ENCODE peak calls at places on chromosomes 5 and 9, in five cellular contexts. B is GM03348; W is activated effector memory CD4-positive, alpha-beta T cell treated with anti-CD3 and anti-CD28 coated beads, Interleukin-2, amount 50 U/mL, for 16 hours; A is ovary; L is activated CD4-positive, CD25-positive, alpha-beta regulatory T cell. Y is an unnamed sample.

GRCh38 chr5:15980835-15981234 is 198.8 kb downstream of the MARCHF11 start:
- DNase-seq in B (no peak), W (no peak), A (no peak), L (no peak), Y (no peak)

GRCh38 chr5:149860801-149861322 is 83.7 kb downstream of the PDE6A start:
- DNase-seq in B (no peak), W (no peak), A (no peak), L (no peak), Y (peak)

GRCh38 chr5:55680353-55680752 is 31.8 kb downstream of the SLC38A9 start:
- DNase-seq in B (no peak), W (no peak), A (no peak), L (no peak), Y (no peak)

GRCh38 chr5:179680780-179681411 is at the start of gene CBY3:
- DNase-seq in B (no peak), W (no peak), A (no peak), L (no peak), Y (peak)

GRCh38 chr9:121713400-121714070 is 62.1 kb downstream of the DAB2IP start:
- DNase-seq in B (no peak), W (no peak), A (no peak), L (no peak), Y (no peak)

GRCh38 chr9:4798281-4798680 is 5.5 kb downstream of the RCL1 start:
- DNase-seq in B (no peak), W (no peak), A (no peak), L (no peak), Y (no peak)

GRCh38 chr9:96021616-96022444 is 146.3 kb downstream of the ERCC6L2 start:
- DNase-seq in B (peak), W (no peak), A (peak), L (no peak), Y (no peak)

GRCh38 chr9:93223241-93224180 is 39.6 kb downstream of the WNK2 start:
- DNase-seq in B (peak), W (no peak), A (no peak), L (no peak), Y (peak)

GRCh38 chr5:143016777-143017374 is 246.7 kb downstream of the ARHGAP26 start:
- DNase-seq in B (peak), W (peak), A (no peak), L (peak), Y (no peak)

GRCh38 chr5:58922392-58923171 is 339.7 kb downstream of the RAB3C start:
- DNase-seq in B (peak), W (no peak), A (peak), L (no peak), Y (no peak)

GRCh38 chr5:116722666-116723065 is 148.0 kb upstream of the SEMA6A start:
- DNase-seq in B (no peak), W (no peak), A (peak), L (no peak), Y (no peak)

GRCh38 chr5:173175523-173175922 is 31.2 kb downstream of the BNIP1 start:
- DNase-seq in B (no peak), W (no peak), A (no peak), L (no peak), Y (no peak)

GRCh38 chr9:111955048-111955447 is 58.4 kb downstream of the UGCG start:
- DNase-seq in B (no peak), W (no peak), A (no peak), L (no peak), Y (no peak)

GRCh38 chr9:20509464-20509863 is 112.8 kb downstream of the MLLT3 start:
- DNase-seq in B (no peak), W (no peak), A (no peak), L (no peak), Y (no peak)

GRCh38 chr9:114909657-114910056 is 20.7 kb downstream of the TNFSF8 start:
- DNase-seq in B (no peak), W (no peak), A (no peak), L (no peak), Y (no peak)

GRCh38 chr5:84393969-84394368 is 9.3 kb upstream of the EDIL3 start:
- DNase-seq in B (peak), W (no peak), A (no peak), L (no peak), Y (peak)

GRCh38 chr9:85292261-85292660 is 449.5 kb downstream of the AGTPBP1 start:
- DNase-seq in B (no peak), W (no peak), A (no peak), L (no peak), Y (no peak)

GRCh38 chr5:28574616-28575015 is 1536.2 kb upstream of the CDH9 start:
- DNase-seq in B (no peak), W (no peak), A (no peak), L (no peak), Y (peak)

GRCh38 chr5:142797420-142797819 is 27.2 kb downstream of the ARHGAP26 start:
- DNase-seq in B (no peak), W (no peak), A (no peak), L (no peak), Y (no peak)

GRCh38 chr9:36332006-36332405 is 68.1 kb downstream of the RNF38 start:
- DNase-seq in B (peak), W (no peak), A (no peak), L (no peak), Y (no peak)

GRCh38 chr9:91071185-91071990 is 269.8 kb downstream of the SYK start:
- DNase-seq in B (peak), W (peak), A (no peak), L (no peak), Y (no peak)

GRCh38 chr9:73011346-73011745 is 58.5 kb upstream of the ALDH1A1 start:
- DNase-seq in B (peak), W (no peak), A (no peak), L (no peak), Y (no peak)

GRCh38 chr5:76145945-76146344 is 62.8 kb downstream of the SV2C start:
- DNase-seq in B (no peak), W (no peak), A (no peak), L (no peak), Y (no peak)

GRCh38 chr9:124784503-124784902 is 7.6 kb downstream of the OLFML2A start:
- DNase-seq in B (peak), W (no peak), A (peak), L (no peak), Y (no peak)

GRCh38 chr5:103397996-103398581 is 139.5 kb downstream of the MACIR start:
- DNase-seq in B (peak), W (no peak), A (no peak), L (no peak), Y (no peak)

GRCh38 chr9:126499005-126499910 is 114.5 kb upstream of the LMX1B start:
- DNase-seq in B (peak), W (peak), A (peak), L (peak), Y (peak)

GRCh38 chr5:89499787-89500186 is 616.8 kb upstream of the MEF2C start:
- DNase-seq in B (no peak), W (no peak), A (no peak), L (no peak), Y (no peak)

GRCh38 chr5:101455851-101456250 is 552.8 kb upstream of the ST8SIA4 start:
- DNase-seq in B (no peak), W (no peak), A (no peak), L (no peak), Y (no peak)

Y was measured in Caki2.